ENCODE peak calls at places on chromosomes 5 and 9, in eight cellular contexts. A is mucosa of descending colon; Q is gastrocnemius medialis; V is cardiac muscle cell; W is CD8-positive, alpha-beta T cell; N is PC-9; B is PC-3; G is mesendoderm. P is an unnamed sample. For H3K4me1, the result is how much of the 10 kb centered on the place peaks cover.

GRCh38 chr5:39231705-39232525 is 12.6 kb upstream of the FYB1 start:
- DNase-seq in A (no peak), Q (no peak), V (peak), W (no peak), N (peak), B (peak), G (no peak), P (no peak)

GRCh38 chr5:155605898-155606297 is 592.3 kb downstream of the KIF4B start:
- DNase-seq in A (no peak), Q (no peak), V (no peak), W (no peak), N (no peak), B (no peak), G (no peak), P (no peak)

GRCh38 chr9:104606202-104606601 is 775 bp upstream of the OR13C2 start:
- DNase-seq in A (no peak), Q (no peak), V (no peak), W (no peak), N (no peak), B (no peak), G (no peak), P (no peak)

GRCh38 chr9:80699551-80699998 is 989.8 kb downstream of the TLE1 start:
- DNase-seq in A (no peak), Q (no peak), V (peak), W (no peak), N (no peak), B (peak), G (peak), P (no peak)

GRCh38 chr5:10789726-10790125 is 28.7 kb upstream of the DAP start:
- DNase-seq in A (no peak), Q (no peak), V (no peak), W (no peak), N (no peak), B (no peak), G (peak), P (no peak)

GRCh38 chr5:172004824-172005237 is 1.6 kb downstream of the FBXW11 start:
- DNase-seq in A (no peak), Q (no peak), V (peak), W (no peak), N (no peak), B (no peak), G (no peak), P (peak)

GRCh38 chr5:124332273-124332672 is 414.2 kb downstream of the ZNF608 start:
- DNase-seq in A (no peak), Q (no peak), V (no peak), W (no peak), N (no peak), B (no peak), G (no peak), P (no peak)

GRCh38 chr9:105415344-105415980 is 32.4 kb upstream of the FSD1L start:
- DNase-seq in A (no peak), Q (peak), V (peak), W (peak), N (no peak), B (peak), G (peak), P (peak)

GRCh38 chr5:179211076-179211475 is 134.2 kb downstream of the ADAMTS2 start:
- DNase-seq in A (no peak), Q (no peak), V (no peak), W (no peak), N (no peak), B (no peak), G (no peak), P (no peak)

GRCh38 chr5:166722939-166723338 is 1568.5 kb upstream of the WWC1 start:
- DNase-seq in A (no peak), Q (no peak), V (peak), W (no peak), N (no peak), B (peak), G (peak), P (no peak)

GRCh38 chr9:96436456-96437126 is 13.4 kb upstream of the HABP4 start:
- DNase-seq in A (no peak), Q (no peak), V (no peak), W (no peak), N (no peak), B (no peak), G (no peak), P (no peak)

GRCh38 chr5:167759411-167759821 is 532.0 kb upstream of the WWC1 start:
- DNase-seq in A (no peak), Q (no peak), V (peak), W (no peak), N (peak), B (peak), G (peak), P (no peak)

GRCh38 chr5:137340899-137341298 is 158.2 kb downstream of the SPOCK1 start:
- DNase-seq in A (no peak), Q (no peak), V (no peak), W (no peak), N (no peak), B (no peak), G (no peak), P (no peak)

GRCh38 chr9:125829743-125830142 is 82.6 kb downstream of the PBX3 start:
- DNase-seq in A (no peak), Q (no peak), V (peak), W (peak), N (no peak), B (no peak), G (no peak), P (peak)

GRCh38 chr9:36928670-36929349 is 105.3 kb downstream of the PAX5 start:
- DNase-seq in A (no peak), Q (no peak), V (peak), W (no peak), N (peak), B (peak), G (peak), P (no peak)

GRCh38 chr5:135106136-135106535 is 72.1 kb upstream of the PITX1 start:
- DNase-seq in A (no peak), Q (no peak), V (no peak), W (no peak), N (no peak), B (no peak), G (no peak), P (no peak)

GRCh38 chr9:110371411-110372013 is 33.8 kb upstream of the TXNDC8 start:
- DNase-seq in A (no peak), Q (no peak), V (peak), W (no peak), N (no peak), B (no peak), G (peak), P (no peak)

GRCh38 chr5:54278031-54278830 is 32.1 kb downstream of the ARL15 start:
- DNase-seq in A (no peak), Q (no peak), V (peak), W (no peak), N (no peak), B (no peak), G (peak), P (no peak)

GRCh38 chr5:152717393-152717792 is 312.3 kb upstream of the NMUR2 start:
- DNase-seq in A (no peak), Q (no peak), V (no peak), W (no peak), N (no peak), B (no peak), G (no peak), P (no peak)

GRCh38 chr9:128249914-128250838 is 25.6 kb downstream of the GOLGA2 start:
- DNase-seq in A (peak), Q (peak), V (peak), W (peak), N (no peak), B (peak), G (peak), P (peak)

GRCh38 chr5:132180134-132180745 is 47.4 kb downstream of the P4HA2 start:
- DNase-seq in A (no peak), Q (no peak), V (peak), W (no peak), N (peak), B (peak), G (peak), P (no peak)

GRCh38 chr5:28896949-28897348 is 1858.6 kb upstream of the CDH9 start:
- DNase-seq in A (no peak), Q (no peak), V (peak), W (no peak), N (no peak), B (peak), G (peak), P (no peak)

GRCh38 chr9:124220551-124221451 is 36.9 kb upstream of the NEK6 start:
- DNase-seq in A (peak), Q (no peak), V (peak), W (no peak), N (no peak), B (peak), G (peak), P (no peak)

DNA sequence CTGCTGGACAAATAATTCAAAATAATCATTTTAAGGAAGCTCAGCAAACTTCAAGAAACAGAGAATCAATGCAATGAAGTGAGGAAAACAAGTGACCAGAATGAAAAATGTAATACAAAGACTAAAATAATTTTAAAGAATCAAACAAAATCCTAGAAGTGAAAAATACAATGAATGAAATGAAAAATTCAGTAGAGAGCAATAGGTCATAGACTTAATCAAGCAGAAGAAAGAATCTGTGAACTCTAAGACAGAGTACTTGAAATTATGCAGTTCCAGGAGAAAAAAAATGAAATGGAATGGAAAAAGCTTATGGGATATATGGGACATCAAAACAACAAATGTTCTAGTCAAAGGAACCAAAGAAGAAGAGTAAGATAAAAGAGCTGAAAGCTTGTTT is 11.8 kb upstream of the ZDHHC21 start:
- DNase-seq in A (no peak), Q (no peak), V (no peak), W (no peak), N (no peak), B (no peak), G (no peak), P (no peak)
- H3K4me1 ChIP-seq in A (under half), Q (under half), V (under half), W (under half), N (under half), B (under half), G (under half), P (under half)

GRCh38 chr9:114383866-114384231 is 3.9 kb downstream of the AKNA start:
- DNase-seq in A (peak), Q (no peak), V (no peak), W (no peak), N (no peak), B (no peak), G (no peak), P (no peak)
- H3K4me1 ChIP-seq in A (under half), Q (under half), V (under half), W (half or more), N (under half), B (under half), G (under half), P (half or more)

DNA sequence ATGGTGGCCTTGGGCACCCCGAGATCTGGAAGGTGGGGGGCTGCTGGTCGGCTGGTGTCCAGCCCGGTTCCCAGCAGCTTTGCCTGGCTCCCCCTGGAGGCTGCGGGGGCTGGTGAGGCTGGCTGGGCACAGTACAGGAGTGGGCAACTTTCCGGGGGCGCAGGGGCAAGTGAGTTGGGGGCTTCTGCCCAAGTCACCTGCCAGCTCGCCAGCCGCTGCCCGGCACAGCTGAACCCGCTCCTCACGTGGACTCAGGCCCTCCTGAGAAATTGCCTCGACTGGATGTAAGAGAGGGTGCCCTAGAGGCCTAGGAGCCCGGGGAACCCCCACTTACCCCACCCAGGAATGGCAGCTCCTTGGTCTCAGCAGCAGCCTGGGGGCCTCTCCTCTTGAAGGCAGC is 15.4 kb downstream of the KCNT1 start:
- DNase-seq in A (no peak), Q (no peak), V (no peak), W (no peak), N (no peak), B (no peak), G (no peak), P (no peak)
- H3K4me1 ChIP-seq in A (under half), Q (under half), V (under half), W (under half), N (under half), B (under half), G (under half), P (under half)

GRCh38 chr9:114367823-114368609 is 19.8 kb downstream of the AKNA start:
- DNase-seq in A (no peak), Q (no peak), V (no peak), W (no peak), N (no peak), B (no peak), G (no peak), P (no peak)
- H3K4me1 ChIP-seq in A (under half), Q (under half), V (under half), W (half or more), N (under half), B (half or more), G (under half), P (half or more)

GRCh38 chr5:16933337-16933736 is 2.8 kb downstream of the MYO10 start:
- DNase-seq in A (no peak), Q (no peak), V (no peak), W (no peak), N (no peak), B (no peak), G (no peak), P (no peak)
- H3K4me1 ChIP-seq in A (under half), Q (under half), V (under half), W (under half), N (under half), B (under half), G (under half), P (under half)

DNA sequence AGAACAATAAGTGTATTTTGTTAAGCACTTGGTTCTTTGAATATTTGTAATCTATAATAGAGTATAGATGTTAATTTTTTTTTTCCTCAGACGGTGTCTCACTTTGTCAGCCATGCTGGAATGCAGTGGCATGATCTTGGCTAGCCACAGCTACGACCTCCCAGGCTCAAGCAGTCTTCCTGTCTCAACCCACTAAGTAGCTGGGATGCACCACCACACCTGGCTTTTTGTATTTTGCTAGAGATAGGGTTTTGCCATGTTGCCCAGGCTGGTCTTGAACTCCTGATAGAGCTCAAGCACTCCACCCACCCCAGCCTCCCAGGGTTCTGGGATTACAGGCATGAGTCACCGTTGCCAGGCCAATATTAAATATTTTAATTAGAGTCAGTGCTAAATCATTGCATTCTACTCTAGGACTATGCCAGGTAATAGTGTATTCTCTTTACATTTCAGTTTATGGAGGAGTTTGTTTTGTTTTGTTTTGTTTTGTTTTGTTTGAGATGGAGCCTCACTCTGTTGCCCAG is 41.4 kb downstream of the UBE2R2 start:
- DNase-seq in A (no peak), Q (no peak), V (no peak), W (no peak), N (no peak), B (peak), G (no peak), P (no peak)
- H3K4me1 ChIP-seq in A (under half), Q (under half), V (under half), W (under half), N (under half), B (under half), G (under half), P (under half)

GRCh38 chr9:134366223-134367031 is 40.2 kb downstream of the RXRA start:
- DNase-seq in A (peak), Q (peak), V (peak), W (no peak), N (peak), B (peak), G (no peak), P (no peak)

GRCh38 chr9:134368571-134368970 is 42.3 kb downstream of the RXRA start:
- DNase-seq in A (no peak), Q (no peak), V (no peak), W (no peak), N (no peak), B (no peak), G (no peak), P (no peak)

GRCh38 chr9:134367796-134368490 is 41.7 kb downstream of the RXRA start:
- DNase-seq in A (no peak), Q (no peak), V (no peak), W (no peak), N (no peak), B (no peak), G (no peak), P (no peak)

GRCh38 chr9:134365791-134366222 is 39.6 kb downstream of the RXRA start:
- DNase-seq in A (no peak), Q (peak), V (peak), W (no peak), N (no peak), B (no peak), G (peak), P (no peak)

DNA sequence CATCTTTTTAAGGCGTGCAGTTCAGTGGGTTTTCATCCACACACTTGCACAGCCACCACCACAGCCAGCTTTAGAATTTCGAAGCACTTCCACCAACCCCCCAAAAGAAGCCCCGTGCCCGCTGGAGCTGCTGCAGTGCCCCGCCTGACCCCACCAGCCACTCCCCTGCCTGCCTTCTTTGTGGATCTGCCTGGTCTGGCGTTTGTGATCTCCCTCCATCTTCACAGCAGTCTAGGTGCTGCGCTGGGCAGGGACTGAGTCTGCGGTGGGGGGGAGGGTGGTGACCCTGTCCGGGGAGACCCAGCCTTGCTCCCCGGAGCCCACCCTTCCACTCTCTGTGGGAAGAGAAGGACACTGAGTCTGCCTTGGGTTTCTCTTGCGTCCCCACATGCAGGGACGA is 40.8 kb downstream of the RXRA start:
- DNase-seq in A (no peak), Q (no peak), V (no peak), W (no peak), N (no peak), B (no peak), G (no peak), P (no peak)
- H3K4me1 ChIP-seq in A (under half), Q (half or more), V (under half), W (under half), N (under half), B (under half), G (under half), P (under half)

DNA sequence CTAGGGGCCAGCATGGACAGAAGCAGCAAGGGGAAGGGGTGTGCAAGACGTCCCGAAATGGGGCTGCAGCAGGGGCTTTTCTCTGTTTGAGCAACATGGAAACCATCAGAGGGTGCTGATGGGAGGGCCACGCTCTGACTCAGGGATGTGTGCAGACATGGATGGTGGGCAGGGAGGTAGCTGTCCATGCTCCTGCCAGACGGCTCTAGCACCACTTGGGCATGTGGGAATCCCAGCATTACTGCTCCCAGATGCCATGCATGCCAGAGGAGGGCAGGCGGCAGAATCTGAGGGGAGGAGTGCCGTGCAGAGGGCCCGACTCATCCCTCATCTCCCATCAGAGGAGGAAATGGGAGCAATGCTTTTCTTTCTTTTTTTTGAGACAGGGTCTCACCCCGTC is 45.6 kb upstream of the SLC25A51 start:
- DNase-seq in A (no peak), Q (no peak), V (no peak), W (no peak), N (no peak), B (peak), G (no peak), P (no peak)
- H3K4me1 ChIP-seq in A (under half), Q (under half), V (under half), W (under half), N (under half), B (under half), G (under half), P (under half)

GRCh38 chr9:70390922-70391321 is 23.5 kb downstream of the KLF9 start:
- DNase-seq in A (no peak), Q (no peak), V (peak), W (no peak), N (no peak), B (no peak), G (peak), P (no peak)
- H3K4me1 ChIP-seq in A (under half), Q (half or more), V (under half), W (half or more), N (under half), B (under half), G (under half), P (half or more)

GRCh38 chr5:149677721-149678120 is 52.4 kb upstream of the PPARGC1B start:
- DNase-seq in A (no peak), Q (peak), V (no peak), W (no peak), N (no peak), B (no peak), G (no peak), P (no peak)

GRCh38 chr5:149671544-149671943 is 58.6 kb upstream of the PPARGC1B start:
- DNase-seq in A (peak), Q (no peak), V (no peak), W (no peak), N (no peak), B (peak), G (no peak), P (no peak)

GRCh38 chr5:149672701-149673455 is 57.2 kb upstream of the PPARGC1B start:
- DNase-seq in A (no peak), Q (no peak), V (no peak), W (no peak), N (no peak), B (no peak), G (no peak), P (no peak)

GRCh38 chr5:149674686-149675085 is 55.4 kb upstream of the PPARGC1B start:
- DNase-seq in A (no peak), Q (no peak), V (no peak), W (no peak), N (no peak), B (no peak), G (no peak), P (no peak)

GRCh38 chr5:149675467-149676201 is 54.5 kb upstream of the PPARGC1B start:
- DNase-seq in A (peak), Q (no peak), V (no peak), W (no peak), N (peak), B (no peak), G (no peak), P (no peak)
- H3K4me1 ChIP-seq in A (under half), Q (under half), V (under half), W (under half), N (under half), B (under half), G (under half), P (under half)